ENCODE peak calls at places on chromosomes 7 and 10, in eight cellular contexts. One of them, this sample, is unnamed.

GRCh38 chr10:14412624-14413023 is 81.9 kb upstream of the FRMD4A start:
- DNase-seq in adrenal gland: no peak
- DNase-seq in 8988T: no peak
- DNase-seq in testis: no peak
- DNase-seq in NB4: no peak
- DNase-seq in NCI-H1105 treated with DMSO at 0.1 percent for 48 hours: no peak
- DNase-seq in H9: no peak
- DNase-seq in GM12865: no peak
- DNase-seq in this sample: peak

GRCh38 chr10:77319557-77319956 is 318.1 kb downstream of the KCNMA1 start:
- DNase-seq in adrenal gland: no peak
- DNase-seq in 8988T: no peak
- DNase-seq in testis: no peak
- DNase-seq in NB4: no peak
- DNase-seq in NCI-H1105 treated with DMSO at 0.1 percent for 48 hours: no peak
- DNase-seq in H9: no peak
- DNase-seq in GM12865: no peak
- DNase-seq in this sample: peak

GRCh38 chr10:20890491-20891337 is 6.4 kb downstream of the NEBL start:
- DNase-seq in adrenal gland: no peak
- DNase-seq in 8988T: no peak
- DNase-seq in testis: no peak
- DNase-seq in NB4: no peak
- DNase-seq in NCI-H1105 treated with DMSO at 0.1 percent for 48 hours: no peak
- DNase-seq in H9: no peak
- DNase-seq in GM12865: no peak
- DNase-seq in this sample: peak

GRCh38 chr7:20778063-20778721 is 8.5 kb downstream of the SP8 start:
- DNase-seq in adrenal gland: no peak
- DNase-seq in 8988T: no peak
- DNase-seq in testis: peak
- DNase-seq in NB4: no peak
- DNase-seq in NCI-H1105 treated with DMSO at 0.1 percent for 48 hours: peak
- DNase-seq in H9: peak
- DNase-seq in GM12865: no peak
- DNase-seq in this sample: no peak

GRCh38 chr7:158082761-158083160 is 504.9 kb downstream of the PTPRN2 start:
- DNase-seq in adrenal gland: no peak
- DNase-seq in 8988T: no peak
- DNase-seq in testis: no peak
- DNase-seq in NB4: no peak
- DNase-seq in NCI-H1105 treated with DMSO at 0.1 percent for 48 hours: no peak
- DNase-seq in H9: no peak
- DNase-seq in GM12865: no peak
- DNase-seq in this sample: no peak

GRCh38 chr7:143299840-143300239 is 11.7 kb downstream of the CASP2 start:
- DNase-seq in adrenal gland: peak
- DNase-seq in 8988T: no peak
- DNase-seq in testis: peak
- DNase-seq in NB4: peak
- DNase-seq in NCI-H1105 treated with DMSO at 0.1 percent for 48 hours: peak
- DNase-seq in H9: peak
- DNase-seq in GM12865: peak
- DNase-seq in this sample: no peak

GRCh38 chr10:84348860-84349259 is 20.5 kb downstream of the CCSER2 start:
- DNase-seq in adrenal gland: no peak
- DNase-seq in 8988T: no peak
- DNase-seq in testis: no peak
- DNase-seq in NB4: no peak
- DNase-seq in NCI-H1105 treated with DMSO at 0.1 percent for 48 hours: no peak
- DNase-seq in H9: no peak
- DNase-seq in GM12865: no peak
- DNase-seq in this sample: peak

GRCh38 chr10:71308244-71308643 is 10.8 kb upstream of the SLC29A3 start:
- DNase-seq in adrenal gland: no peak
- DNase-seq in 8988T: no peak
- DNase-seq in testis: no peak
- DNase-seq in NB4: no peak
- DNase-seq in NCI-H1105 treated with DMSO at 0.1 percent for 48 hours: no peak
- DNase-seq in H9: no peak
- DNase-seq in GM12865: no peak
- DNase-seq in this sample: no peak

GRCh38 chr7:28554791-28555471 is 142.6 kb downstream of the CREB5 start:
- DNase-seq in adrenal gland: no peak
- DNase-seq in 8988T: no peak
- DNase-seq in testis: no peak
- DNase-seq in NB4: no peak
- DNase-seq in NCI-H1105 treated with DMSO at 0.1 percent for 48 hours: no peak
- DNase-seq in H9: no peak
- DNase-seq in GM12865: no peak
- DNase-seq in this sample: no peak

GRCh38 chr10:48523820-48524758 is 80.8 kb downstream of the ARHGAP22 start:
- DNase-seq in adrenal gland: peak
- DNase-seq in 8988T: peak
- DNase-seq in testis: peak
- DNase-seq in NB4: no peak
- DNase-seq in NCI-H1105 treated with DMSO at 0.1 percent for 48 hours: peak
- DNase-seq in H9: peak
- DNase-seq in GM12865: no peak
- DNase-seq in this sample: peak

This sample was measured in cardiac fibroblast.